ENCODE peak calls at places on chromosomes 4 and X, in five cellular contexts. One of them, this sample, is unnamed.

GRCh38 chr4:109942292-109942926 is 29.7 kb downstream of the EGF start:
- DNase-seq in fibroblast of the aortic adventitia: no peak
- DNase-seq in ovary: no peak
- DNase-seq in heart left ventricle: no peak
- DNase-seq in lung: no peak
- DNase-seq in this sample: peak; percentile 17

GRCh38 chr4:153223418-153223792 is 19.2 kb downstream of the TRIM2 start:
- DNase-seq in fibroblast of the aortic adventitia: peak; percentile 41
- DNase-seq in ovary: no peak
- DNase-seq in heart left ventricle: no peak
- DNase-seq in lung: no peak
- DNase-seq in this sample: peak; percentile 26

GRCh38 chr4:48943387-48943786 is 36.8 kb upstream of the OCIAD2 start:
- DNase-seq in fibroblast of the aortic adventitia: no peak
- DNase-seq in ovary: no peak
- DNase-seq in heart left ventricle: no peak
- DNase-seq in lung: no peak
- DNase-seq in this sample: no peak

GRCh38 chrX:119996069-119996468 is 52.5 kb upstream of the NKAP start:
- DNase-seq in fibroblast of the aortic adventitia: no peak
- DNase-seq in ovary: no peak
- DNase-seq in heart left ventricle: no peak
- DNase-seq in lung: no peak
- DNase-seq in this sample: no peak

GRCh38 chrX:1403228-1403627 is 11.3 kb upstream of the SLC25A6 start:
- DNase-seq in fibroblast of the aortic adventitia: no peak
- DNase-seq in ovary: peak; percentile 10
- DNase-seq in heart left ventricle: peak; percentile 53
- DNase-seq in lung: no peak
- DNase-seq in this sample: no peak

GRCh38 chr4:110198472-110199419 is at the start of gene ELOVL6:
- DNase-seq in fibroblast of the aortic adventitia: peak; percentile 77
- DNase-seq in ovary: peak; percentile 59
- DNase-seq in heart left ventricle: peak; percentile 71
- DNase-seq in lung: peak; percentile 46
- DNase-seq in this sample: peak; percentile 85

GRCh38 chrX:123626962-123627361 is 105.9 kb downstream of the THOC2 start:
- DNase-seq in fibroblast of the aortic adventitia: peak; percentile 50
- DNase-seq in ovary: no peak
- DNase-seq in heart left ventricle: no peak
- DNase-seq in lung: no peak
- DNase-seq in this sample: peak; percentile 65

GRCh38 chrX:141220342-141221008 is 21.8 kb downstream of the SPANXC start:
- DNase-seq in fibroblast of the aortic adventitia: peak; percentile 65
- DNase-seq in ovary: no peak
- DNase-seq in heart left ventricle: no peak
- DNase-seq in lung: no peak
- DNase-seq in this sample: peak; percentile 46

GRCh38 chrX:120559799-120560198 is 963 bp downstream of the CUL4B start:
- DNase-seq in fibroblast of the aortic adventitia: no peak
- DNase-seq in ovary: no peak
- DNase-seq in heart left ventricle: no peak
- DNase-seq in lung: no peak
- DNase-seq in this sample: no peak

GRCh38 chr4:56570041-56570440 is 64.5 kb downstream of the ARL9 start:
- DNase-seq in fibroblast of the aortic adventitia: no peak
- DNase-seq in ovary: no peak
- DNase-seq in heart left ventricle: no peak
- DNase-seq in lung: no peak
- DNase-seq in this sample: peak; percentile 18

GRCh38 chr4:152590179-152591031 is 54.5 kb upstream of the FBXW7 start:
- DNase-seq in fibroblast of the aortic adventitia: peak; percentile 92
- DNase-seq in ovary: no peak
- DNase-seq in heart left ventricle: no peak
- DNase-seq in lung: no peak
- DNase-seq in this sample: peak; percentile 96

DNA sequence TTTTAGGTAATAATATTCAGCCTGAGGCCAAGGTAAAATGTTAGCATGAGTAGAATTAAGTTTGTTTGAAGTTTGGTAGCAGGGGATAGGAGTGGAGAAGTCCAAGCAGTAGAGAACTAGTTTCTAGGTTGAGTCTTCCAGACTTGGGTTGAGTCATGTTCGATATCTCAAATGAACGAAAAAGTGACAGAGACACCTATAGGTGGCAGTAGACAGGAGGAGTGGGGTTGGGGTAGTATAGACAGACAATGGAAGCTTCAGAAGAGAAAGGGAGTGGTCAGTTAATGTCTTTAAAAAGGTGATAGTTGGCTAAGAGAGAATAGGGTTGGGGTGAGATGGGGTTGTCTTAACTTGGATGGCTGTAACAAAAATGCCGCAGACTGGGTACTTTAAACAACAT is 58.7 kb upstream of the EMCN start:
- DNase-seq in fibroblast of the aortic adventitia: no peak
- DNase-seq in ovary: no peak
- DNase-seq in heart left ventricle: no peak
- DNase-seq in lung: no peak
- DNase-seq in this sample: no peak
- TF ChIP-seq CTCF in fibroblast of the aortic adventitia: no peak
- TF ChIP-seq CTCF in ovary: no peak
- TF ChIP-seq CTCF in heart left ventricle: no peak
- TF ChIP-seq CTCF in lung: no peak
- TF ChIP-seq CTCF in this sample: no peak

DNA sequence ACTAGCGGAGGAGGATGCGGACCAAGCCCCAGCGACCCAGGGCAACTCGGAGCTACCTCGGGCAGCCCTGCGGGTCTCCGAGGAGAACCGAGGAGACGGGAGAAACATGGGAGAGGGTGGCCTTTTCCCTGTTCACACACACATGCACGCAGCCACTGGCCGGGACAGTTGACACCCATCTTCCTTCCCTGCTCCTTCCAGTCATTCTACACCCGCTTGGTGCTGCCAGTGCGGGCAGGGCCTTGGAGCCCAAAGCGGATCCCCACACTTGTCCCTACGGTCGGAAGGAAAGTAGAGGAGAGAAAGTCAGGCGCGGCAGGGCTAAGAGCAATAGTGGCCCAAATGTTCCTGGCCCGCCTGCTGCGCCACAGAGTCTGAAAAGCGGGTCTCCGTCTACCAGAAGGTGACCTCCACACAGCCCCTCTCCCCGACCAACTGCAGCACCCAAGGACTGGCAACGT is 1.1 kb upstream of the PPP3CA start:
- DNase-seq in fibroblast of the aortic adventitia: no peak
- DNase-seq in ovary: no peak
- DNase-seq in heart left ventricle: no peak
- DNase-seq in lung: no peak
- DNase-seq in this sample: no peak
- H3K4me3 ChIP-seq in fibroblast of the aortic adventitia: peak overlapping the region; percentile 72
- H3K4me3 ChIP-seq in ovary: peak overlapping the region; percentile 68
- H3K4me3 ChIP-seq in heart left ventricle: peak overlapping the region; percentile 82
- H3K4me3 ChIP-seq in lung: peak overlapping the region; percentile 37
- H3K4me3 ChIP-seq in this sample: peak overlapping the region; percentile 71

GRCh38 chrX:5233830-5234229 is 994.8 kb downstream of the NLGN4X start:
- DNase-seq in fibroblast of the aortic adventitia: no peak
- DNase-seq in ovary: no peak
- DNase-seq in heart left ventricle: no peak
- DNase-seq in lung: no peak
- DNase-seq in this sample: no peak

GRCh38 chrX:5236749-5237148 is 991.9 kb downstream of the NLGN4X start:
- DNase-seq in fibroblast of the aortic adventitia: no peak
- DNase-seq in ovary: no peak
- DNase-seq in heart left ventricle: no peak
- DNase-seq in lung: no peak
- DNase-seq in this sample: no peak

DNA sequence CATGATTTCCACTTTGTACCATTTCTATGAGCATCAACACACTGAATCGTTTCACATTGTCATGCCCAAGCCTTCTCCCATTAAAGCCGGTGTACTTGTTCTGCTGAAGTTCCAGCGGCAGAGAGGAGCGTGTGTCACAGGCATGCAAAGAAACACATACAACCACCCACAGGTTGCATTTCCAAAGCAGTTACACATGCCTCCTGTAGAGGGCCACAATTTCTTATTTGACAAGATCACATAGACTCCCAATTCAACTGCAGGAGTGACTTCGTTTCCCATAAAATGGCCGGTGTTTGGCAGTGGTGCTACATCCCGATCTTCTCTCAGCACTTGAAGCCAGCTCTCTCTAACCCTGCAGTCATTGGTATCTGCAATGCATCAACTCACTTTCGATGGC is 992.6 kb downstream of the NLGN4X start:
- DNase-seq in fibroblast of the aortic adventitia: no peak
- DNase-seq in ovary: no peak
- DNase-seq in heart left ventricle: no peak
- DNase-seq in lung: no peak
- DNase-seq in this sample: no peak
- TF ChIP-seq CTCF in fibroblast of the aortic adventitia: no peak
- TF ChIP-seq CTCF in ovary: no peak
- TF ChIP-seq CTCF in heart left ventricle: no peak
- TF ChIP-seq CTCF in lung: no peak
- TF ChIP-seq CTCF in this sample: no peak

GRCh38 chrX:129772796-129773431 is 6.8 kb upstream of the SASH3 start:
- DNase-seq in fibroblast of the aortic adventitia: no peak
- DNase-seq in ovary: no peak
- DNase-seq in heart left ventricle: peak; percentile 74
- DNase-seq in lung: peak; percentile 70
- DNase-seq in this sample: no peak
- H3K4me3 ChIP-seq in fibroblast of the aortic adventitia: no peak overlapping the region
- H3K4me3 ChIP-seq in ovary: no peak overlapping the region
- H3K4me3 ChIP-seq in heart left ventricle: no peak overlapping the region
- H3K4me3 ChIP-seq in lung: no peak overlapping the region
- H3K4me3 ChIP-seq in this sample: no peak overlapping the region

DNA sequence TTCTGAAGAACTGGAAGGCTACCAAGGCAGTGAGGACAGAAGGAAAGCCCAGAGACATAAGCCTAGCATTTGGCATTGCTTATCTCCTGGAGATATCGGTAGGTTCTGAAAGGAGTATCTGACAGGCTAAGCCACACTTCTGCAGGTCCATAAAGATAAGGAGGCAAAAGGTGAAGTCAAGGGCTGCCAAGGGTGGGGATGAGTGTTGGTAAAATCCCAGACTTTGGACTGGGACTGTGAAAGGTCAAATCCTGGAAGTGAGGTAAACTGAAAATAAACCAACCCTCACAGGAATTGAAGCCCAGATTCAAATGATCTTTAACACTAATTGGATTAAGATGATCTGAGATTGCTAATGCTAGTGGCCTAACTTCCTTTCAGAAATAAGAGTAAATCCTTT is 27.4 kb downstream of the GK start:
- DNase-seq in fibroblast of the aortic adventitia: no peak
- DNase-seq in ovary: no peak
- DNase-seq in heart left ventricle: no peak
- DNase-seq in lung: no peak
- DNase-seq in this sample: no peak
- TF ChIP-seq CTCF in fibroblast of the aortic adventitia: no peak
- TF ChIP-seq CTCF in ovary: no peak
- TF ChIP-seq CTCF in heart left ventricle: no peak
- TF ChIP-seq CTCF in lung: no peak
- TF ChIP-seq CTCF in this sample: no peak

GRCh38 chr4:138014664-138015288 is 227.4 kb downstream of the SLC7A11 start:
- DNase-seq in fibroblast of the aortic adventitia: no peak
- DNase-seq in ovary: no peak
- DNase-seq in heart left ventricle: no peak
- DNase-seq in lung: no peak
- DNase-seq in this sample: no peak
- H3K4me3 ChIP-seq in fibroblast of the aortic adventitia: no peak overlapping the region
- H3K4me3 ChIP-seq in ovary: no peak overlapping the region
- H3K4me3 ChIP-seq in heart left ventricle: no peak overlapping the region
- H3K4me3 ChIP-seq in lung: no peak overlapping the region
- H3K4me3 ChIP-seq in this sample: no peak overlapping the region

GRCh38 chr4:81472249-81473085 is 760 bp upstream of the RASGEF1B start:
- DNase-seq in fibroblast of the aortic adventitia: peak; percentile 32
- DNase-seq in ovary: peak; percentile 26
- DNase-seq in heart left ventricle: no peak
- DNase-seq in lung: peak; percentile 42
- DNase-seq in this sample: peak; percentile 37
- TF ChIP-seq CTCF in fibroblast of the aortic adventitia: peak; percentile 9
- TF ChIP-seq CTCF in ovary: no peak
- TF ChIP-seq CTCF in heart left ventricle: peak; percentile 8
- TF ChIP-seq CTCF in lung: no peak
- TF ChIP-seq CTCF in this sample: peak; percentile 2

GRCh38 chrX:101078716-101079115 is at the start of gene TMEM35A:
- DNase-seq in fibroblast of the aortic adventitia: peak; percentile 44
- DNase-seq in ovary: no peak
- DNase-seq in heart left ventricle: no peak
- DNase-seq in lung: no peak
- DNase-seq in this sample: peak; percentile 24
- H3K4me3 ChIP-seq in fibroblast of the aortic adventitia: peak within 1 kb of the TSS; percentile 67
- H3K4me3 ChIP-seq in ovary: peak within 1 kb of the TSS; percentile 39
- H3K4me3 ChIP-seq in heart left ventricle: peak within 1 kb of the TSS; percentile 25
- H3K4me3 ChIP-seq in lung: peak within 1 kb of the TSS; percentile 24
- H3K4me3 ChIP-seq in this sample: peak within 1 kb of the TSS; percentile 39

DNA sequence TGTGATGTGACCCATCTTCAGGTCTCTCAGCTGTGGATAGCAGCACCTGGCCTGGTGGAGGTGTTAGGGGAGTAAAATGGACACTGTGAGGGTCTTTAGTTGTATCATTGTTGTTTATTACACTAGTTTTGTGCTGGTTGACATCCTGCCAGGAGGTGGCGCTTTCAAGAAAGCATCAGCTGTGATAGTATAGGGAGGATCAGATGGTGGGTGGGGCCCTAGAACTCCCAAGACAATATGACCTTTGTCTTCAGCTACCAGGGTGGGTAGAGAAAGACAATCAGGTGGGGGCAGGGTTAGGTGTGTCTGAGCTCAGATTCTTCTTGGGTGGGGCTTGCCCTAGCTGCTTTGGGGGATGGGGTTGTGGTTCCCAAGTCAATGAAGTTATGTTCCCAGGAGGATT is 162.8 kb downstream of the PPP1R2C start:
- DNase-seq in fibroblast of the aortic adventitia: no peak
- DNase-seq in ovary: no peak
- DNase-seq in heart left ventricle: no peak
- DNase-seq in lung: no peak
- DNase-seq in this sample: no peak
- TF ChIP-seq CTCF in fibroblast of the aortic adventitia: no peak
- TF ChIP-seq CTCF in ovary: no peak
- TF ChIP-seq CTCF in heart left ventricle: no peak
- TF ChIP-seq CTCF in lung: no peak
- TF ChIP-seq CTCF in this sample: no peak

DNA sequence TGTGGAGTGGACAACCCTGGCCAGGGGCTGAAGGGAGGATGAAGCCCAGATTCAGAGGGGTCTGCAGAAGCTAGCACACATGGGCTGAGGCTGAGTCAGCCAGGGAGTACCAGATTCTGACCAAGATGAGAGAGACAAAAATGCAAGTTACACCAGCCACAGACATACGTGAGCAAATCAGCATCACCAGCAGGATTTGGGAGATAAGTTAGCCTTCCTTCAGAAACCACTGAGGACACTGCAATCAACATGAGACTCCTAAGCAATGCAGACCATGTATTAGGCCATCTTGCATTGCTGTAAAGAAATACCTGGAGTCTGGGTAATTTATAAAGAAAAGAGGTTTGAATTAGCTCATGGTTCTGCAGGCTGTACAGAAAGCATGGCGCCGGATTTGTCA is 57.0 kb upstream of the PAGE5 start:
- DNase-seq in fibroblast of the aortic adventitia: no peak
- DNase-seq in ovary: no peak
- DNase-seq in heart left ventricle: no peak
- DNase-seq in lung: no peak
- DNase-seq in this sample: no peak
- H3K4me3 ChIP-seq in fibroblast of the aortic adventitia: no peak overlapping the region
- H3K4me3 ChIP-seq in ovary: no peak overlapping the region
- H3K4me3 ChIP-seq in heart left ventricle: no peak overlapping the region
- H3K4me3 ChIP-seq in lung: no peak overlapping the region
- H3K4me3 ChIP-seq in this sample: no peak overlapping the region

This sample was measured in cardiac fibroblast.